ENCODE peak calls at places on chromosomes 1 and 21, in seven cellular contexts. One of them, this sample, is unnamed.

GRCh38 chr1:18874600-18874999 is 15.1 kb upstream of the TAS1R2 start:
- DNase-seq in IMR-90: no peak
- DNase-seq in suprapubic skin: no peak
- DNase-seq in ovary: no peak
- DNase-seq in H54: no peak
- DNase-seq in A549: no peak
- DNase-seq in Peyer's patch: peak
- DNase-seq in this sample: no peak

GRCh38 chr1:181083842-181084605 is 4.5 kb upstream of the IER5 start:
- DNase-seq in A549: peak
- DNase-seq in ovary: no peak
- DNase-seq in H54: no peak
- DNase-seq in Peyer's patch: peak
- DNase-seq in suprapubic skin: no peak
- DNase-seq in IMR-90: no peak
- DNase-seq in this sample: peak

GRCh38 chr1:54474500-54475235 is 68.5 kb upstream of the SSBP3 start:
- DNase-seq in A549: no peak
- DNase-seq in ovary: peak
- DNase-seq in suprapubic skin: no peak
- DNase-seq in Peyer's patch: peak
- DNase-seq in H54: no peak
- DNase-seq in IMR-90: no peak
- DNase-seq in this sample: peak

GRCh38 chr1:209260146-209260545 is 323.4 kb upstream of the CAMK1G start:
- DNase-seq in suprapubic skin: no peak
- DNase-seq in Peyer's patch: no peak
- DNase-seq in ovary: no peak
- DNase-seq in IMR-90: no peak
- DNase-seq in H54: no peak
- DNase-seq in A549: no peak
- DNase-seq in this sample: no peak

GRCh38 chr1:17861685-17862084 is 106.6 kb downstream of the ACTL8 start:
- DNase-seq in suprapubic skin: no peak
- DNase-seq in ovary: no peak
- DNase-seq in IMR-90: no peak
- DNase-seq in Peyer's patch: no peak
- DNase-seq in A549: no peak
- DNase-seq in H54: no peak
- DNase-seq in this sample: no peak

GRCh38 chr1:33841516-33841915 is 22.4 kb upstream of the HMGB4 start:
- DNase-seq in IMR-90: no peak
- DNase-seq in H54: no peak
- DNase-seq in suprapubic skin: no peak
- DNase-seq in ovary: no peak
- DNase-seq in Peyer's patch: no peak
- DNase-seq in A549: no peak
- DNase-seq in this sample: no peak

GRCh38 chr21:41511858-41512257 is 3.9 kb upstream of the TMPRSS2 start:
- DNase-seq in A549: no peak
- DNase-seq in H54: no peak
- DNase-seq in Peyer's patch: no peak
- DNase-seq in ovary: no peak
- DNase-seq in suprapubic skin: no peak
- DNase-seq in IMR-90: no peak
- DNase-seq in this sample: no peak

GRCh38 chr1:117695796-117696505 is 90.1 kb downstream of the TENT5C start:
- DNase-seq in A549: peak
- DNase-seq in IMR-90: peak
- DNase-seq in ovary: no peak
- DNase-seq in H54: no peak
- DNase-seq in Peyer's patch: no peak
- DNase-seq in suprapubic skin: no peak
- DNase-seq in this sample: peak

GRCh38 chr21:27024316-27024715 is 57.4 kb upstream of the ADAMTS5 start:
- DNase-seq in ovary: no peak
- DNase-seq in Peyer's patch: no peak
- DNase-seq in IMR-90: peak
- DNase-seq in H54: no peak
- DNase-seq in A549: no peak
- DNase-seq in suprapubic skin: no peak
- DNase-seq in this sample: no peak

GRCh38 chr1:183761871-183762270 is 43.0 kb upstream of the RGL1 start:
- DNase-seq in Peyer's patch: no peak
- DNase-seq in H54: no peak
- DNase-seq in A549: no peak
- DNase-seq in IMR-90: peak
- DNase-seq in ovary: no peak
- DNase-seq in suprapubic skin: no peak
- DNase-seq in this sample: no peak

GRCh38 chr1:32806315-32806714 is 10.8 kb downstream of the YARS1 start:
- DNase-seq in ovary: no peak
- DNase-seq in A549: no peak
- DNase-seq in H54: no peak
- DNase-seq in Peyer's patch: no peak
- DNase-seq in suprapubic skin: no peak
- DNase-seq in IMR-90: no peak
- DNase-seq in this sample: no peak

GRCh38 chr1:87528754-87529517 is 200.3 kb downstream of the LMO4 start:
- DNase-seq in IMR-90: no peak
- DNase-seq in H54: no peak
- DNase-seq in suprapubic skin: no peak
- DNase-seq in Peyer's patch: no peak
- DNase-seq in ovary: no peak
- DNase-seq in A549: no peak
- DNase-seq in this sample: no peak

GRCh38 chr1:15696956-15697521 is 12.9 kb downstream of the PLEKHM2 start:
- DNase-seq in A549: no peak
- DNase-seq in Peyer's patch: no peak
- DNase-seq in IMR-90: no peak
- DNase-seq in suprapubic skin: no peak
- DNase-seq in H54: no peak
- DNase-seq in ovary: no peak
- DNase-seq in this sample: no peak

GRCh38 chr21:41068411-41069304 is 99.3 kb upstream of the BACE2 start:
- DNase-seq in suprapubic skin: peak
- DNase-seq in A549: peak
- DNase-seq in IMR-90: peak
- DNase-seq in Peyer's patch: peak
- DNase-seq in H54: peak
- DNase-seq in ovary: peak
- DNase-seq in this sample: peak

GRCh38 chr1:79041666-79042065 is 35.1 kb upstream of the ADGRL4 start:
- DNase-seq in Peyer's patch: no peak
- DNase-seq in H54: no peak
- DNase-seq in A549: no peak
- DNase-seq in ovary: no peak
- DNase-seq in IMR-90: peak
- DNase-seq in suprapubic skin: no peak
- DNase-seq in this sample: no peak

GRCh38 chr1:118253310-118253903 is 68.4 kb upstream of the SPAG17 start:
- DNase-seq in suprapubic skin: no peak
- DNase-seq in A549: no peak
- DNase-seq in Peyer's patch: no peak
- DNase-seq in H54: no peak
- DNase-seq in IMR-90: no peak
- DNase-seq in ovary: no peak
- DNase-seq in this sample: no peak

DNA sequence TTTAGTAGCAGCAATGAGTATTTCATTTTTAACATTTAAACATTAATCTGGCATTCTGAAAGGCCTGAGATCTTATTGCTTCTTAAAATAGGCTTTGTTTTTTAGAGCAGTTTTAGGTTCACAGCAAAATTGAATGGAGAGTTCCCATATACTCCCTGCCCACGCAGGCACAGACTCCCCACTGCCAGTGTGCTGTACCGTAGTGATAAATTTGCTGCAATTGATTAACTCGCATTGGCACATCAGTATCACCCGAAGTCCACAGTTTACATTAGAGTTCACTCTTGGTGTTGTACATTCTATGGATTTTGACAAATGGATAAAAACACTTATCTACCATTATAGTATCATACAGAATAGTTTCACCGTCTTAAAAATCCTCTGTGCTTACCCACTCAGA is 71.8 kb upstream of the ERRFI1 start:
- DNase-seq in suprapubic skin: no peak
- DNase-seq in A549: no peak
- DNase-seq in Peyer's patch: no peak
- DNase-seq in H54: no peak
- DNase-seq in ovary: no peak
- DNase-seq in IMR-90: no peak
- DNase-seq in this sample: no peak
- TF ChIP-seq POLR2A in suprapubic skin: no peak
- TF ChIP-seq POLR2A in A549: no peak
- TF ChIP-seq POLR2A in Peyer's patch: peak
- TF ChIP-seq POLR2A in H54: no peak
- TF ChIP-seq POLR2A in ovary: no peak
- TF ChIP-seq POLR2A in IMR-90: no peak
- TF ChIP-seq POLR2A in this sample: no peak

GRCh38 chr1:41497631-41498030 is 13.1 kb upstream of the EDN2 start:
- DNase-seq in H54: no peak
- DNase-seq in IMR-90: no peak
- DNase-seq in A549: no peak
- DNase-seq in ovary: no peak
- DNase-seq in suprapubic skin: no peak
- DNase-seq in Peyer's patch: no peak
- DNase-seq in this sample: no peak

GRCh38 chr1:41495171-41495948 is 10.9 kb upstream of the EDN2 start:
- DNase-seq in ovary: peak
- DNase-seq in A549: peak
- DNase-seq in H54: no peak
- DNase-seq in Peyer's patch: no peak
- DNase-seq in suprapubic skin: no peak
- DNase-seq in IMR-90: peak
- DNase-seq in this sample: no peak

GRCh38 chr1:41494351-41495170 is 10.1 kb upstream of the EDN2 start:
- DNase-seq in ovary: peak
- DNase-seq in suprapubic skin: no peak
- DNase-seq in A549: no peak
- DNase-seq in H54: no peak
- DNase-seq in Peyer's patch: no peak
- DNase-seq in IMR-90: no peak
- DNase-seq in this sample: no peak

GRCh38 chr1:41497056-41497440 is 12.6 kb upstream of the EDN2 start:
- DNase-seq in H54: no peak
- DNase-seq in Peyer's patch: no peak
- DNase-seq in A549: no peak
- DNase-seq in ovary: no peak
- DNase-seq in IMR-90: no peak
- DNase-seq in suprapubic skin: no peak
- DNase-seq in this sample: peak

GRCh38 chr1:41496080-41497055 is 11.9 kb upstream of the EDN2 start:
- DNase-seq in H54: peak
- DNase-seq in A549: peak
- DNase-seq in ovary: peak
- DNase-seq in suprapubic skin: peak
- DNase-seq in IMR-90: peak
- DNase-seq in Peyer's patch: peak
- DNase-seq in this sample: peak
- TF ChIP-seq POLR2A in H54: peak
- TF ChIP-seq POLR2A in A549: no peak
- TF ChIP-seq POLR2A in ovary: peak
- TF ChIP-seq POLR2A in suprapubic skin: no peak
- TF ChIP-seq POLR2A in IMR-90: no peak
- TF ChIP-seq POLR2A in Peyer's patch: peak
- TF ChIP-seq POLR2A in this sample: peak

DNA sequence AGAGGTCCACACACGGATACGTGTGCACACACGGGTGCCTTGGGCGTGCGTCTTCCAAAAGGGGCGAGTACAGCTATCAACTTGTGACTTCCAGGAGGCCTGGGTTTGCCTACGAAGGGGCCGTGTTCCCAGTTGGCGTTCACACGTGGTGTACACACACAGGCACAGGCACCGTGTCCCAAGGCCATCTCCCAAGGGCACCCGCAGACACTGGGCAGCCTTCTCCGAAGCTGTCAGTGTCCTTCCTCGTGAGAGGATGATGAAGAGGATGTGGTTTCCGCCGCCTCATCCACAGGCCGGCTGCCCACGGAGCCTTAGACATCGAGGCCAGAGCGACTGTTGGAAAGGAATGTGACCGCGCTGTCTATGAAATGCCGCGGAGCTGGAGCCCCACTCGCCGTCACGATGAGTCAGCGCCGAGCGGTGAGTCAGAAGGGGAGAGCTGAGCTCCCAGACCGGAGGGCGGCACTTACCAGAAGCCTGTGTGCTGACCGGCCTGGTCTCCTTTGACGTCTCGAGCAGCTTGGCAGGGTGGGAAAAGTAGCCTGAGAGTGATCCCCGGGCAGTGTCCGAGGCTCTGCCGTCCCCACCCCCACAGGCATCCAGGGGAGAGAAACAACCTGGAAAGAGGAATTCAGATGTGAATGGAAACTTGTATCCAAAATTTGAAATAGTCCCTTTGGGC is 141.4 kb upstream of the ARHGEF16 start:
- DNase-seq in IMR-90: peak
- DNase-seq in H54: peak
- DNase-seq in A549: peak
- DNase-seq in ovary: peak
- DNase-seq in suprapubic skin: peak
- DNase-seq in Peyer's patch: peak
- DNase-seq in this sample: peak
- TF ChIP-seq POLR2A in IMR-90: peak
- TF ChIP-seq POLR2A in H54: peak
- TF ChIP-seq POLR2A in A549: no peak
- TF ChIP-seq POLR2A in ovary: no peak
- TF ChIP-seq POLR2A in suprapubic skin: no peak
- TF ChIP-seq POLR2A in Peyer's patch: no peak
- TF ChIP-seq POLR2A in this sample: peak

GRCh38 chr1:26721669-26722355 is 26.0 kb downstream of the ARID1A start:
- DNase-seq in ovary: no peak
- DNase-seq in suprapubic skin: no peak
- DNase-seq in H54: no peak
- DNase-seq in IMR-90: no peak
- DNase-seq in Peyer's patch: no peak
- DNase-seq in A549: no peak
- DNase-seq in this sample: no peak

GRCh38 chr1:26711777-26712176 is 16.0 kb downstream of the ARID1A start:
- DNase-seq in A549: no peak
- DNase-seq in IMR-90: no peak
- DNase-seq in H54: no peak
- DNase-seq in ovary: no peak
- DNase-seq in suprapubic skin: no peak
- DNase-seq in Peyer's patch: no peak
- DNase-seq in this sample: no peak

GRCh38 chr1:26719205-26719604 is 23.4 kb downstream of the ARID1A start:
- DNase-seq in IMR-90: no peak
- DNase-seq in suprapubic skin: no peak
- DNase-seq in Peyer's patch: no peak
- DNase-seq in A549: no peak
- DNase-seq in H54: no peak
- DNase-seq in ovary: no peak
- DNase-seq in this sample: no peak

DNA sequence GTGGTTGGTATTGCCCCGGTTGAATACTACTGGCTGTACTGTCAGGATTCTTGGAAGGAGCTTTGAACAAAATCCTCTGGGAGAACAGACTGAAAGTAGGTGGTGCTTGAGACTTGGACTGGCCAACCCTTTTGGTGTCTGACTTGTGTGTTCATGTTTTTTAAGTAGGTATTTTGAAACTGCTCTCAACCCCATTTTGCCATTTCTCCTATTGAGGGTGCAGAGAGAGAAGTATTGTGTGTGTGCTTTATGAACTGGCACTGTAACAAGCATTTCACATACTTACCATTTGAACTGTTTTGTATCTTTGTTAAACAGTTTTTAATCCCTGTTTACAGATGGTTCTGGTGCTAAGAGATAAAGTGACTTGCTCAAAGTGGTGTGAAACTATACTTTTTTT is 21.3 kb downstream of the ARID1A start:
- DNase-seq in Peyer's patch: no peak
- DNase-seq in ovary: no peak
- DNase-seq in H54: no peak
- DNase-seq in IMR-90: no peak
- DNase-seq in A549: no peak
- DNase-seq in suprapubic skin: no peak
- DNase-seq in this sample: no peak
- TF ChIP-seq POLR2A in Peyer's patch: no peak
- TF ChIP-seq POLR2A in ovary: no peak
- TF ChIP-seq POLR2A in H54: no peak
- TF ChIP-seq POLR2A in IMR-90: no peak
- TF ChIP-seq POLR2A in A549: no peak
- TF ChIP-seq POLR2A in suprapubic skin: no peak
- TF ChIP-seq POLR2A in this sample: no peak

This sample was measured in uterus.